ENCODE peak calls at places on chromosomes 1 and 21, in ten cellular contexts. U is HuH-7.5; R is GM10248; M is HTR-8/SVneo; C is HS-5; F is kidney tubule cell; X is left ventricle myocardium inferior; G is hypothalamus; D is T-helper 1 cell; Q is stimulated activated naive CD4-positive, alpha-beta T cell. P is an unnamed sample.

GRCh38 chr1:221706862-221707582 is 34.9 kb downstream of the DUSP10 start:
- DNase-seq in U (no peak), R (no peak), M (no peak), C (no peak), F (no peak), X (no peak), G (no peak), D (no peak), Q (no peak), P (no peak)

GRCh38 chr21:14046401-14046800 is 164.4 kb downstream of the LIPI start:
- DNase-seq in U (no peak), R (no peak), M (no peak), C (no peak), F (no peak), X (no peak), G (no peak), D (no peak), Q (no peak), P (no peak)

GRCh38 chr1:230901711-230902110 is 33.4 kb upstream of the C1orf198 start:
- DNase-seq in U (no peak), R (no peak), M (no peak), C (no peak), F (no peak), X (no peak), G (no peak), D (no peak), Q (no peak), P (no peak)

GRCh38 chr21:35120631-35121180 is 71.6 kb upstream of the RUNX1 start:
- DNase-seq in U (no peak), R (no peak), M (no peak), C (no peak), F (no peak), X (no peak), G (no peak), D (no peak), Q (no peak), P (no peak)

GRCh38 chr1:39116868-39117728 is 87.4 kb upstream of the MACF1 start:
- DNase-seq in U (no peak), R (no peak), M (no peak), C (no peak), F (peak; percentile 48), X (no peak), G (no peak), D (no peak), Q (no peak), P (no peak)

GRCh38 chr21:34845521-34846213 is 176.9 kb downstream of the CLIC6 start:
- DNase-seq in U (no peak), R (peak; percentile 79), M (no peak), C (no peak), F (peak; percentile 84), X (no peak), G (no peak), D (no peak), Q (no peak), P (peak; percentile 62)

GRCh38 chr1:150168960-150169565 is 19.3 kb downstream of the PLEKHO1 start:
- DNase-seq in U (peak; percentile 82), R (peak; percentile 77), M (peak; percentile 70), C (no peak), F (peak; percentile 62), X (peak; percentile 67), G (no peak), D (peak; percentile 30), Q (peak; percentile 40), P (no peak)

GRCh38 chr1:92877081-92877711 is 45.4 kb downstream of the RPL5 start:
- DNase-seq in U (no peak), R (no peak), M (no peak), C (no peak), F (no peak), X (no peak), G (no peak), D (no peak), Q (no peak), P (no peak)

GRCh38 chr1:155479205-155479604 is 83.4 kb downstream of the ASH1L start:
- DNase-seq in U (no peak), R (no peak), M (no peak), C (no peak), F (peak; percentile 83), X (no peak), G (no peak), D (no peak), Q (no peak), P (no peak)

GRCh38 chr1:29457496-29458368 is 221.4 kb downstream of the PTPRU start:
- DNase-seq in U (no peak), R (no peak), M (no peak), C (no peak), F (no peak), X (no peak), G (no peak), D (no peak), Q (no peak), P (no peak)

GRCh38 chr1:51484591-51484990 is 34.5 kb downstream of the EPS15 start:
- DNase-seq in U (no peak), R (no peak), M (no peak), C (no peak), F (peak; percentile 65), X (no peak), G (no peak), D (no peak), Q (no peak), P (no peak)

GRCh38 chr21:31497939-31498338 is 153.9 kb upstream of the TIAM1 start:
- DNase-seq in U (no peak), R (no peak), M (no peak), C (no peak), F (no peak), X (no peak), G (no peak), D (no peak), Q (no peak), P (no peak)

GRCh38 chr21:25298512-25299491 is 308.5 kb downstream of the MRPL39 start:
- DNase-seq in U (no peak), R (peak; percentile 8), M (no peak), C (no peak), F (peak; percentile 22), X (no peak), G (no peak), D (no peak), Q (no peak), P (no peak)

GRCh38 chr1:17438176-17438976 is 1.1 kb downstream of the RCC2 start:
- DNase-seq in U (peak; percentile 65), R (peak; percentile 72), M (peak; percentile 27), C (no peak), F (peak; percentile 79), X (peak; percentile 72), G (no peak), D (peak; percentile 38), Q (peak; percentile 50), P (no peak)

GRCh38 chr1:1331068-1331965 is at the start of gene TAS1R3:
- DNase-seq in U (no peak), R (no peak), M (no peak), C (no peak), F (no peak), X (no peak), G (no peak), D (no peak), Q (no peak), P (no peak)

GRCh38 chr1:11927866-11928592 is 1.8 kb upstream of the KIAA2013 start:
- DNase-seq in U (no peak), R (no peak), M (no peak), C (no peak), F (no peak), X (no peak), G (no peak), D (no peak), Q (no peak), P (no peak)

GRCh38 chr1:160723332-160723731 is 11.7 kb upstream of the CD48 start:
- DNase-seq in U (no peak), R (no peak), M (no peak), C (no peak), F (no peak), X (no peak), G (no peak), D (no peak), Q (no peak), P (no peak)

GRCh38 chr1:193181985-193182384 is 4.4 kb downstream of the B3GALT2 start:
- DNase-seq in U (no peak), R (no peak), M (no peak), C (no peak), F (peak; percentile 29), X (no peak), G (no peak), D (no peak), Q (no peak), P (no peak)

GRCh38 chr1:112686417-112686816 is 12.0 kb downstream of the MOV10 start:
- DNase-seq in U (no peak), R (no peak), M (no peak), C (no peak), F (peak; percentile 74), X (no peak), G (no peak), D (no peak), Q (no peak), P (no peak)

GRCh38 chr1:37064059-37064458 is 29.7 kb upstream of the GRIK3 start:
- DNase-seq in U (no peak), R (no peak), M (no peak), C (no peak), F (no peak), X (no peak), G (no peak), D (no peak), Q (no peak), P (no peak)

GRCh38 chr1:101769520-101769919 is 227.2 kb downstream of the OLFM3 start:
- DNase-seq in U (peak; percentile 2), R (no peak), M (no peak), C (peak; percentile 11), F (peak; percentile 11), X (no peak), G (no peak), D (no peak), Q (no peak), P (no peak)

GRCh38 chr21:34635307-34635706 is 20.4 kb upstream of the RCAN1 start:
- DNase-seq in U (no peak), R (no peak), M (no peak), C (no peak), F (no peak), X (no peak), G (no peak), D (no peak), Q (no peak), P (no peak)

GRCh38 chr1:95073446-95073845 is 695 bp upstream of the ALG14 start:
- DNase-seq in U (no peak), R (no peak), M (no peak), C (no peak), F (no peak), X (no peak), G (no peak), D (no peak), Q (no peak), P (no peak)

GRCh38 chr1:192763756-192764155 is 45.1 kb upstream of the RGS2 start:
- DNase-seq in U (no peak), R (no peak), M (no peak), C (no peak), F (no peak), X (no peak), G (no peak), D (no peak), Q (no peak), P (no peak)

P was measured in ascending aorta.